ENCODE peak calls at places on chromosomes 4 and X, in ten cellular contexts. N is A549, Z is tibial nerve, C is ovary, Y is sigmoid colon, P is adrenal gland, X is IMR-90, I is uterus, D is transverse colon, J is right lobe of liver. F is an unnamed sample.

GRCh38 chr4:129113438-129113837 is 17.5 kb downstream of the C4orf33 start:
- DNase-seq in D (no peak), Z (no peak), I (no peak), J (no peak), X (no peak), P (no peak), Y (no peak), N (no peak), C (no peak), F (no peak)

GRCh38 chrX:27085346-27085745 is 377.8 kb downstream of the PPP4R3C start:
- DNase-seq in D (no peak), X (no peak), I (no peak), P (no peak), J (no peak), Z (no peak), C (no peak), Y (no peak), N (no peak), F (no peak)

GRCh38 chr4:23934915-23935314 is 45.1 kb upstream of the PPARGC1A start:
- DNase-seq in Z (peak; percentile 68), X (peak; percentile 87), I (peak; percentile 22), N (no peak), Y (peak; percentile 88), P (peak; percentile 83), C (no peak), D (peak; percentile 35), J (peak; percentile 80), F (peak; percentile 83)

GRCh38 chr4:145216532-145216931 is 36.1 kb upstream of the OTUD4 start:
- DNase-seq in Y (no peak), J (no peak), C (no peak), Z (no peak), D (no peak), X (peak; percentile 44), P (no peak), I (no peak), N (peak; percentile 12), F (no peak)

GRCh38 chrX:111098874-111099273 is 2.9 kb downstream of the PAK3 start:
- DNase-seq in I (peak; percentile 34), P (peak; percentile 71), J (peak; percentile 64), D (peak; percentile 42), X (peak; percentile 11), C (peak; percentile 48), Z (no peak), N (peak; percentile 47), Y (peak; percentile 67), F (peak; percentile 39)

GRCh38 chr4:125837493-125838238 is 522.9 kb downstream of the FAT4 start:
- DNase-seq in J (no peak), Z (no peak), N (no peak), X (peak; percentile 4), D (no peak), C (no peak), P (no peak), I (no peak), Y (no peak), F (no peak)

GRCh38 chr4:37799941-37800554 is 26.4 kb upstream of the PGM2 start:
- DNase-seq in D (no peak), P (no peak), J (no peak), Y (no peak), I (no peak), X (peak; percentile 6), C (no peak), Z (no peak), N (no peak), F (no peak)

GRCh38 chrX:127207326-127207725 is 387.8 kb downstream of the PRR32 start:
- DNase-seq in J (no peak), N (no peak), Y (no peak), X (no peak), Z (no peak), I (no peak), D (no peak), C (no peak), P (no peak), F (no peak)

GRCh38 chrX:73683236-73683859 is 120.4 kb downstream of the CHIC1 start:
- DNase-seq in Y (no peak), I (no peak), N (no peak), X (no peak), C (no peak), J (no peak), D (no peak), Z (no peak), P (no peak), F (no peak)

GRCh38 chr4:109816894-109817293 is 1.3 kb downstream of the GAR1 start:
- DNase-seq in N (no peak), D (no peak), J (no peak), Y (no peak), X (no peak), P (no peak), C (no peak), Z (no peak), I (no peak), F (no peak)

GRCh38 chr4:183478123-183478522 is 26.7 kb upstream of the ING2 start:
- DNase-seq in Z (no peak), D (no peak), C (no peak), P (no peak), X (no peak), N (no peak), I (no peak), Y (no peak), J (no peak), F (no peak)

GRCh38 chr4:85423414-85423813 is 51.5 kb upstream of the ARHGAP24 start:
- DNase-seq in I (no peak), C (no peak), Y (no peak), Z (no peak), P (no peak), J (no peak), X (no peak), N (no peak), D (no peak), F (no peak)

GRCh38 chr4:57443308-57444243 is 333.4 kb upstream of the IGFBP7 start:
- DNase-seq in N (no peak), Y (no peak), Z (no peak), P (no peak), C (no peak), X (no peak), J (peak; percentile 83), D (no peak), I (no peak), F (no peak)

GRCh38 chrX:119695535-119696050 is 2.6 kb upstream of the SEPTIN6 start:
- DNase-seq in Z (no peak), J (no peak), I (no peak), D (no peak), N (no peak), X (no peak), C (no peak), Y (no peak), P (no peak), F (no peak)

GRCh38 chrX:46376246-46376885 is 168.9 kb downstream of the ZNF674 start:
- DNase-seq in D (peak; percentile 13), J (no peak), N (peak; percentile 85), P (peak; percentile 50), C (no peak), Y (no peak), X (peak; percentile 48), I (no peak), Z (no peak), F (no peak)
- TF ChIP-seq CTCF in D (no peak), J (peak; percentile 34), N (peak; percentile 73), P (peak; percentile 30), C (no peak), Y (no peak), X (peak; percentile 45), I (no peak), Z (no peak), F (peak; percentile 30)

DNA sequence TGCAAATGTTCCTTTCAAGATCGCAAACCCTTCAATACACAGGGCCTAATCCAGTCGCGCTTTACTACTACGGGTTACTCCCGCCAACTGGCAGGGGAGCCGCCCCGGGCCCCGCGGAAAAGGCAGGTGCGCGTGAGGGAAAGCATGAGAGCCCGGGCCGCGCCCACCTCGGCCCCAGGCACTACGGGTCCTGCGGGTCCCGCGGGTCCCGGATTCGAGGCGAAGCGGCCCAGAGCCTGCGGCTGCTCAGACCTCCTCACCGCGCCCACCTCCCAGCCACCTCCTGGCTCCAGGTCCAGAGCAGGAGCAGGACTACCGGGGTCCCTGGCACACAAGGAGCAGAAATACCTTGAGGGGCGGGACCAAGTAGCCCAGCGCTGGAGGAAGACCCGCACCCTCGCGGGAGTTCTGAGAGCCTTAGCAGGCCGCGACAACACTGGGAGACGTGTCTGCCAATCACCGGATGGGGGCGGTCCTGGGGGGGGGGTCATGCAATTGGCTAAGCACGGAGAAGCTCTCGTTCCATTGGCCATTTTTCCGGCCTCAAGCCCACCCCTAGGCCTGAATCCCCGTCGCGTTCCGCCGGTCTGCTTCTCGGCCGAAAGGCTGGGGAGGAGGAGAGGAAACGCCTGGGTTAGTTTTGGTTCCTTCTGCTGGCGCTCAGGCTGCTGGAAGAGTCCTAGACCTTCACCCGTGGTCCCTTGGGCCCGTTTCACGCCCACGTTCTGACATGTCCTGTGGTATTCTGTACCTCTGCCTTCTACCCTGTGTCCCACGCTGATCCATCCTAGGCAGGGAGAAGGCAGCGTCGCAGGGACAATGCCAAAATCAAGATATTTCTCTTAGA is 29.0 kb downstream of the ERVMER34-1 start:
- DNase-seq in X (peak; percentile 97), Z (peak; percentile 87), C (peak; percentile 93), I (peak; percentile 91), Y (peak; percentile 97), N (peak; percentile 95), D (peak; percentile 94), P (peak; percentile 98), J (peak; percentile 94), F (peak; percentile 92)
- TF ChIP-seq POLR2A in X (peak; percentile 65), Z (peak; percentile 63), C (peak; percentile 45), I (peak; percentile 63), Y (peak; percentile 76), N (peak; percentile 83), D (peak; percentile 70), P (peak; percentile 82), J (no peak), F (peak; percentile 79)

GRCh38 chrX:6644411-6644810 is 109.5 kb upstream of the VCX3A start:
- DNase-seq in N (peak; percentile 1), Y (no peak), D (no peak), I (no peak), C (no peak), Z (no peak), X (no peak), P (no peak), J (no peak), F (no peak)
- TF ChIP-seq CTCF in N (no peak), Y (no peak), D (no peak), I (no peak), C (no peak), Z (no peak), X (no peak), P (no peak), J (peak; percentile 16), F (peak; percentile 18)

GRCh38 chrX:129982300-129983246 is at the start of gene BCORL1:
- DNase-seq in Y (peak; percentile 97), J (peak; percentile 93), C (peak; percentile 91), P (peak; percentile 96), I (peak; percentile 89), X (peak; percentile 89), D (peak; percentile 91), N (peak; percentile 94), Z (peak; percentile 82), F (peak; percentile 94)
- TF ChIP-seq POLR2A in Y (peak; percentile 59), J (peak; percentile 69), C (peak; percentile 78), P (peak; percentile 89), I (peak; percentile 77), X (peak; percentile 78), D (peak; percentile 87), N (peak; percentile 92), Z (peak; percentile 75), F (no peak)